ENCODE peak calls at places on chromosome 9, in four cellular contexts. N is Panc1, D is T-helper 1 cell, R is posterior vena cava. A is an unnamed sample.

GRCh38 chr9:123322771-123323481 is 33.1 kb upstream of the CRB2 start:
- DNase-seq in N (no peak), D (peak), R (no peak), A (no peak)

GRCh38 chr9:459491-460444 is 245.1 kb downstream of the DOCK8 start:
- DNase-seq in N (no peak), D (no peak), R (no peak), A (no peak)

GRCh38 chr9:130857864-130858730 is 23.0 kb downstream of the ABL1 start:
- DNase-seq in N (no peak), D (no peak), R (peak), A (no peak)

GRCh38 chr9:119802621-119803020 is 433.4 kb upstream of the BRINP1 start:
- DNase-seq in N (no peak), D (no peak), R (peak), A (no peak)

GRCh38 chr9:93576296-93577044 is at the start of gene PHF2:
- DNase-seq in N (no peak), D (no peak), R (peak), A (no peak)

GRCh38 chr9:4315582-4316215 is 15.8 kb upstream of the GLIS3 start:
- DNase-seq in N (no peak), D (peak), R (peak), A (no peak)

GRCh38 chr9:37963936-37964739 is 60.2 kb upstream of the SLC25A51 start:
- DNase-seq in N (no peak), D (no peak), R (peak), A (peak)

GRCh38 chr9:129077236-129077635 is 3.7 kb upstream of the DOLPP1 start:
- DNase-seq in N (no peak), D (no peak), R (no peak), A (no peak)

GRCh38 chr9:130997925-130998595 is 10.9 kb upstream of the LAMC3 start:
- DNase-seq in N (no peak), D (no peak), R (peak), A (no peak)

GRCh38 chr9:73497796-73498195 is 346.1 kb downstream of the ANXA1 start:
- DNase-seq in N (no peak), D (no peak), R (no peak), A (no peak)

GRCh38 chr9:20495133-20495532 is 127.2 kb downstream of the MLLT3 start:
- DNase-seq in N (no peak), D (no peak), R (no peak), A (no peak)

GRCh38 chr9:77011973-77012817 is 7.3 kb upstream of the FOXB2 start:
- DNase-seq in N (no peak), D (no peak), R (peak), A (no peak)

GRCh38 chr9:32968101-32969011 is 33.1 kb downstream of the APTX start:
- DNase-seq in N (peak), D (no peak), R (no peak), A (no peak)

GRCh38 chr9:37386988-37387387 is 35.5 kb upstream of the GRHPR start:
- DNase-seq in N (no peak), D (no peak), R (no peak), A (no peak)

GRCh38 chr9:6955251-6955921 is 197.6 kb downstream of the KDM4C start:
- DNase-seq in N (no peak), D (no peak), R (no peak), A (no peak)

GRCh38 chr9:123407537-123407828 is 51.5 kb downstream of the CRB2 start:
- DNase-seq in N (no peak), D (no peak), R (no peak), A (no peak)

GRCh38 chr9:89483592-89484474 is 14.1 kb downstream of the SEMA4D start:
- DNase-seq in N (no peak), D (peak), R (peak), A (peak)

GRCh38 chr9:97706246-97706645 is 9.1 kb upstream of the XPA start:
- DNase-seq in N (no peak), D (no peak), R (no peak), A (no peak)

GRCh38 chr9:121650220-121651013 is 1.0 kb upstream of the DAB2IP start:
- DNase-seq in N (no peak), D (no peak), R (peak), A (peak)

GRCh38 chr9:106785200-106785599 is 77.8 kb upstream of the ZNF462 start:
- DNase-seq in N (no peak), D (no peak), R (no peak), A (no peak)

GRCh38 chr9:136602193-136602885 is 56.5 kb upstream of the NOTCH1 start:
- DNase-seq in N (no peak), D (no peak), R (no peak), A (no peak)

GRCh38 chr9:79542735-79543504 is 28.8 kb upstream of the TLE4 start:
- DNase-seq in N (no peak), D (no peak), R (no peak), A (no peak)

GRCh38 chr9:125815568-125815967 is 68.4 kb downstream of the PBX3 start:
- DNase-seq in N (peak), D (no peak), R (no peak), A (no peak)

GRCh38 chr9:99401826-99402225 is 179.7 kb downstream of the SEC61B start:
- DNase-seq in N (no peak), D (no peak), R (no peak), A (no peak)

GRCh38 chr9:93206576-93207155 is 22.7 kb downstream of the WNK2 start:
- DNase-seq in N (no peak), D (no peak), R (peak), A (peak)